ENCODE peak calls at places on chromosomes 2 and 18, in five cellular contexts. One of them, this sample, is unnamed.

GRCh38 chr2:200705305-200705985 is 106.3 kb upstream of the BZW1 start:
- DNase-seq in left cardiac atrium: no peak
- DNase-seq in H54: no peak
- DNase-seq in activated CD8-positive, alpha-beta memory T cell treated with anti-CD3 and anti-CD28 coated beads, Interleukin-2, amount 50 U/mL, for 4 hours: no peak
- DNase-seq in PC-9: no peak
- DNase-seq in this sample: no peak

GRCh38 chr2:167962436-167963226 is 284.8 kb downstream of the STK39 start:
- DNase-seq in left cardiac atrium: no peak
- DNase-seq in H54: no peak
- DNase-seq in activated CD8-positive, alpha-beta memory T cell treated with anti-CD3 and anti-CD28 coated beads, Interleukin-2, amount 50 U/mL, for 4 hours: no peak
- DNase-seq in PC-9: no peak
- DNase-seq in this sample: no peak

GRCh38 chr2:12397861-12398260 is 318.9 kb upstream of the TRIB2 start:
- DNase-seq in left cardiac atrium: no peak
- DNase-seq in H54: no peak
- DNase-seq in activated CD8-positive, alpha-beta memory T cell treated with anti-CD3 and anti-CD28 coated beads, Interleukin-2, amount 50 U/mL, for 4 hours: no peak
- DNase-seq in PC-9: no peak
- DNase-seq in this sample: no peak

GRCh38 chr18:32167980-32168379 is 21.9 kb upstream of the MEP1B start:
- DNase-seq in left cardiac atrium: no peak
- DNase-seq in H54: no peak
- DNase-seq in activated CD8-positive, alpha-beta memory T cell treated with anti-CD3 and anti-CD28 coated beads, Interleukin-2, amount 50 U/mL, for 4 hours: no peak
- DNase-seq in PC-9: no peak
- DNase-seq in this sample: no peak

GRCh38 chr2:10811552-10811951 is 1.0 kb downstream of the PDIA6 start:
- DNase-seq in left cardiac atrium: no peak
- DNase-seq in H54: no peak
- DNase-seq in activated CD8-positive, alpha-beta memory T cell treated with anti-CD3 and anti-CD28 coated beads, Interleukin-2, amount 50 U/mL, for 4 hours: no peak
- DNase-seq in PC-9: no peak
- DNase-seq in this sample: no peak

GRCh38 chr2:94762600-94762999 is 108.6 kb upstream of the TEKT4 start:
- DNase-seq in left cardiac atrium: no peak
- DNase-seq in H54: no peak
- DNase-seq in activated CD8-positive, alpha-beta memory T cell treated with anti-CD3 and anti-CD28 coated beads, Interleukin-2, amount 50 U/mL, for 4 hours: no peak
- DNase-seq in PC-9: peak; percentile 7
- DNase-seq in this sample: no peak

GRCh38 chr2:104844813-104845551 is 8.9 kb upstream of the POU3F3 start:
- DNase-seq in left cardiac atrium: no peak
- DNase-seq in H54: no peak
- DNase-seq in activated CD8-positive, alpha-beta memory T cell treated with anti-CD3 and anti-CD28 coated beads, Interleukin-2, amount 50 U/mL, for 4 hours: no peak
- DNase-seq in PC-9: no peak
- DNase-seq in this sample: no peak

GRCh38 chr18:67525328-67526110 is 9.0 kb upstream of the DSEL start:
- DNase-seq in left cardiac atrium: peak; percentile 46
- DNase-seq in H54: peak; percentile 30
- DNase-seq in activated CD8-positive, alpha-beta memory T cell treated with anti-CD3 and anti-CD28 coated beads, Interleukin-2, amount 50 U/mL, for 4 hours: no peak
- DNase-seq in PC-9: peak; percentile 66
- DNase-seq in this sample: peak; percentile 70

GRCh38 chr2:36951574-36951973 is 14.8 kb downstream of the STRN start:
- DNase-seq in left cardiac atrium: no peak
- DNase-seq in H54: peak; percentile 32
- DNase-seq in activated CD8-positive, alpha-beta memory T cell treated with anti-CD3 and anti-CD28 coated beads, Interleukin-2, amount 50 U/mL, for 4 hours: no peak
- DNase-seq in PC-9: no peak
- DNase-seq in this sample: peak; percentile 27

GRCh38 chr2:20196881-20197204 is 28.1 kb downstream of the SDC1 start:
- DNase-seq in left cardiac atrium: no peak
- DNase-seq in H54: no peak
- DNase-seq in activated CD8-positive, alpha-beta memory T cell treated with anti-CD3 and anti-CD28 coated beads, Interleukin-2, amount 50 U/mL, for 4 hours: no peak
- DNase-seq in PC-9: no peak
- DNase-seq in this sample: no peak

GRCh38 chr2:134232461-134232860 is 21.4 kb upstream of the MGAT5 start:
- DNase-seq in left cardiac atrium: no peak
- DNase-seq in H54: no peak
- DNase-seq in activated CD8-positive, alpha-beta memory T cell treated with anti-CD3 and anti-CD28 coated beads, Interleukin-2, amount 50 U/mL, for 4 hours: no peak
- DNase-seq in PC-9: no peak
- DNase-seq in this sample: no peak

GRCh38 chr2:177585234-177585863 is 192.8 kb downstream of the AGPS start:
- DNase-seq in left cardiac atrium: peak; percentile 33
- DNase-seq in H54: no peak
- DNase-seq in activated CD8-positive, alpha-beta memory T cell treated with anti-CD3 and anti-CD28 coated beads, Interleukin-2, amount 50 U/mL, for 4 hours: no peak
- DNase-seq in PC-9: no peak
- DNase-seq in this sample: no peak

GRCh38 chr2:137947714-137948336 is 16.4 kb upstream of the HNMT start:
- DNase-seq in left cardiac atrium: peak; percentile 82
- DNase-seq in H54: no peak
- DNase-seq in activated CD8-positive, alpha-beta memory T cell treated with anti-CD3 and anti-CD28 coated beads, Interleukin-2, amount 50 U/mL, for 4 hours: peak; percentile 29
- DNase-seq in PC-9: peak; percentile 59
- DNase-seq in this sample: peak; percentile 77

GRCh38 chr2:120601566-120601965 is 134.1 kb upstream of the GLI2 start:
- DNase-seq in left cardiac atrium: no peak
- DNase-seq in H54: no peak
- DNase-seq in activated CD8-positive, alpha-beta memory T cell treated with anti-CD3 and anti-CD28 coated beads, Interleukin-2, amount 50 U/mL, for 4 hours: no peak
- DNase-seq in PC-9: no peak
- DNase-seq in this sample: no peak

GRCh38 chr2:229921101-229921891 is 513 bp downstream of the TRIP12 start:
- DNase-seq in left cardiac atrium: peak; percentile 82
- DNase-seq in H54: peak; percentile 79
- DNase-seq in activated CD8-positive, alpha-beta memory T cell treated with anti-CD3 and anti-CD28 coated beads, Interleukin-2, amount 50 U/mL, for 4 hours: peak; percentile 67
- DNase-seq in PC-9: peak; percentile 65
- DNase-seq in this sample: peak; percentile 67

GRCh38 chr18:55592572-55592971 is 4.6 kb upstream of the TCF4 start:
- DNase-seq in left cardiac atrium: peak; percentile 27
- DNase-seq in H54: no peak
- DNase-seq in activated CD8-positive, alpha-beta memory T cell treated with anti-CD3 and anti-CD28 coated beads, Interleukin-2, amount 50 U/mL, for 4 hours: no peak
- DNase-seq in PC-9: no peak
- DNase-seq in this sample: no peak

GRCh38 chr2:120871016-120871635 is 135.5 kb downstream of the GLI2 start:
- DNase-seq in left cardiac atrium: no peak
- DNase-seq in H54: no peak
- DNase-seq in activated CD8-positive, alpha-beta memory T cell treated with anti-CD3 and anti-CD28 coated beads, Interleukin-2, amount 50 U/mL, for 4 hours: no peak
- DNase-seq in PC-9: no peak
- DNase-seq in this sample: no peak

GRCh38 chr18:3061581-3062416 is 48.9 kb upstream of the LPIN2 start:
- DNase-seq in left cardiac atrium: no peak
- DNase-seq in H54: no peak
- DNase-seq in activated CD8-positive, alpha-beta memory T cell treated with anti-CD3 and anti-CD28 coated beads, Interleukin-2, amount 50 U/mL, for 4 hours: no peak
- DNase-seq in PC-9: no peak
- DNase-seq in this sample: no peak

GRCh38 chr2:99476629-99477028 is 13.2 kb downstream of the REV1 start:
- DNase-seq in left cardiac atrium: peak; percentile 50
- DNase-seq in H54: no peak
- DNase-seq in activated CD8-positive, alpha-beta memory T cell treated with anti-CD3 and anti-CD28 coated beads, Interleukin-2, amount 50 U/mL, for 4 hours: no peak
- DNase-seq in PC-9: no peak
- DNase-seq in this sample: no peak

GRCh38 chr18:76621184-76621583 is 126.1 kb upstream of the ZNF516 start:
- DNase-seq in left cardiac atrium: no peak
- DNase-seq in H54: no peak
- DNase-seq in activated CD8-positive, alpha-beta memory T cell treated with anti-CD3 and anti-CD28 coated beads, Interleukin-2, amount 50 U/mL, for 4 hours: no peak
- DNase-seq in PC-9: no peak
- DNase-seq in this sample: no peak

GRCh38 chr2:124753842-124754241 is 728.8 kb downstream of the CNTNAP5 start:
- DNase-seq in left cardiac atrium: no peak
- DNase-seq in H54: no peak
- DNase-seq in activated CD8-positive, alpha-beta memory T cell treated with anti-CD3 and anti-CD28 coated beads, Interleukin-2, amount 50 U/mL, for 4 hours: no peak
- DNase-seq in PC-9: no peak
- DNase-seq in this sample: no peak

GRCh38 chr18:58335223-58335622 is 291.2 kb downstream of the NEDD4L start:
- DNase-seq in left cardiac atrium: no peak
- DNase-seq in H54: no peak
- DNase-seq in activated CD8-positive, alpha-beta memory T cell treated with anti-CD3 and anti-CD28 coated beads, Interleukin-2, amount 50 U/mL, for 4 hours: no peak
- DNase-seq in PC-9: no peak
- DNase-seq in this sample: no peak

GRCh38 chr2:27212626-27213471 is 781 bp upstream of the SLC5A6 start:
- DNase-seq in left cardiac atrium: no peak
- DNase-seq in H54: peak; percentile 26
- DNase-seq in activated CD8-positive, alpha-beta memory T cell treated with anti-CD3 and anti-CD28 coated beads, Interleukin-2, amount 50 U/mL, for 4 hours: no peak
- DNase-seq in PC-9: no peak
- DNase-seq in this sample: no peak

GRCh38 chr2:1648241-1649102 is 95.8 kb downstream of the PXDN start:
- DNase-seq in left cardiac atrium: no peak
- DNase-seq in H54: no peak
- DNase-seq in activated CD8-positive, alpha-beta memory T cell treated with anti-CD3 and anti-CD28 coated beads, Interleukin-2, amount 50 U/mL, for 4 hours: no peak
- DNase-seq in PC-9: no peak
- DNase-seq in this sample: no peak

GRCh38 chr2:201260302-201260800 is at the start of gene CASP8:
- DNase-seq in left cardiac atrium: peak; percentile 29
- DNase-seq in H54: no peak
- DNase-seq in activated CD8-positive, alpha-beta memory T cell treated with anti-CD3 and anti-CD28 coated beads, Interleukin-2, amount 50 U/mL, for 4 hours: peak; percentile 54
- DNase-seq in PC-9: peak; percentile 37
- DNase-seq in this sample: no peak

GRCh38 chr18:77405096-77405495 is 155.4 kb downstream of the GALR1 start:
- DNase-seq in left cardiac atrium: no peak
- DNase-seq in H54: no peak
- DNase-seq in activated CD8-positive, alpha-beta memory T cell treated with anti-CD3 and anti-CD28 coated beads, Interleukin-2, amount 50 U/mL, for 4 hours: no peak
- DNase-seq in PC-9: no peak
- DNase-seq in this sample: no peak

GRCh38 chr2:67840460-67841068 is 222.2 kb downstream of the C1D start:
- DNase-seq in left cardiac atrium: peak; percentile 66
- DNase-seq in H54: peak; percentile 34
- DNase-seq in activated CD8-positive, alpha-beta memory T cell treated with anti-CD3 and anti-CD28 coated beads, Interleukin-2, amount 50 U/mL, for 4 hours: no peak
- DNase-seq in PC-9: peak; percentile 65
- DNase-seq in this sample: peak; percentile 82

GRCh38 chr2:33047939-33048338 is 101.2 kb downstream of the LTBP1 start:
- DNase-seq in left cardiac atrium: no peak
- DNase-seq in H54: no peak
- DNase-seq in activated CD8-positive, alpha-beta memory T cell treated with anti-CD3 and anti-CD28 coated beads, Interleukin-2, amount 50 U/mL, for 4 hours: no peak
- DNase-seq in PC-9: no peak
- DNase-seq in this sample: no peak

GRCh38 chr2:186569906-186570305 is 19.9 kb upstream of the ITGAV start:
- DNase-seq in left cardiac atrium: no peak
- DNase-seq in H54: no peak
- DNase-seq in activated CD8-positive, alpha-beta memory T cell treated with anti-CD3 and anti-CD28 coated beads, Interleukin-2, amount 50 U/mL, for 4 hours: no peak
- DNase-seq in PC-9: no peak
- DNase-seq in this sample: no peak

GRCh38 chr2:166382-166781 is 97.5 kb downstream of the SH3YL1 start:
- DNase-seq in left cardiac atrium: no peak
- DNase-seq in H54: no peak
- DNase-seq in activated CD8-positive, alpha-beta memory T cell treated with anti-CD3 and anti-CD28 coated beads, Interleukin-2, amount 50 U/mL, for 4 hours: peak; percentile 38
- DNase-seq in PC-9: no peak
- DNase-seq in this sample: no peak

GRCh38 chr2:180507028-180507427 is 473.4 kb upstream of the UBE2E3 start:
- DNase-seq in left cardiac atrium: no peak
- DNase-seq in H54: no peak
- DNase-seq in activated CD8-positive, alpha-beta memory T cell treated with anti-CD3 and anti-CD28 coated beads, Interleukin-2, amount 50 U/mL, for 4 hours: no peak
- DNase-seq in PC-9: no peak
- DNase-seq in this sample: no peak

GRCh38 chr2:199458806-199459285 is 1.1 kb upstream of the SATB2 start:
- DNase-seq in left cardiac atrium: no peak
- DNase-seq in H54: no peak
- DNase-seq in activated CD8-positive, alpha-beta memory T cell treated with anti-CD3 and anti-CD28 coated beads, Interleukin-2, amount 50 U/mL, for 4 hours: no peak
- DNase-seq in PC-9: peak; percentile 50
- DNase-seq in this sample: peak; percentile 58

GRCh38 chr2:133431289-133431688 is 137.0 kb downstream of the NCKAP5 start:
- DNase-seq in left cardiac atrium: no peak
- DNase-seq in H54: no peak
- DNase-seq in activated CD8-positive, alpha-beta memory T cell treated with anti-CD3 and anti-CD28 coated beads, Interleukin-2, amount 50 U/mL, for 4 hours: no peak
- DNase-seq in PC-9: no peak
- DNase-seq in this sample: no peak

GRCh38 chr2:54866179-54866578 is 142.7 kb downstream of the EML6 start:
- DNase-seq in left cardiac atrium: no peak
- DNase-seq in H54: no peak
- DNase-seq in activated CD8-positive, alpha-beta memory T cell treated with anti-CD3 and anti-CD28 coated beads, Interleukin-2, amount 50 U/mL, for 4 hours: no peak
- DNase-seq in PC-9: no peak
- DNase-seq in this sample: no peak

GRCh38 chr18:68507781-68508180 is 207.1 kb downstream of the TMX3 start:
- DNase-seq in left cardiac atrium: no peak
- DNase-seq in H54: no peak
- DNase-seq in activated CD8-positive, alpha-beta memory T cell treated with anti-CD3 and anti-CD28 coated beads, Interleukin-2, amount 50 U/mL, for 4 hours: no peak
- DNase-seq in PC-9: no peak
- DNase-seq in this sample: no peak

GRCh38 chr2:162164802-162165201 is 12.8 kb upstream of the GCG start:
- DNase-seq in left cardiac atrium: no peak
- DNase-seq in H54: peak; percentile 15
- DNase-seq in activated CD8-positive, alpha-beta memory T cell treated with anti-CD3 and anti-CD28 coated beads, Interleukin-2, amount 50 U/mL, for 4 hours: no peak
- DNase-seq in PC-9: no peak
- DNase-seq in this sample: no peak

GRCh38 chr18:8813621-8814020 is 108.3 kb downstream of the MTCL1 start:
- DNase-seq in left cardiac atrium: no peak
- DNase-seq in H54: no peak
- DNase-seq in activated CD8-positive, alpha-beta memory T cell treated with anti-CD3 and anti-CD28 coated beads, Interleukin-2, amount 50 U/mL, for 4 hours: no peak
- DNase-seq in PC-9: no peak
- DNase-seq in this sample: no peak

GRCh38 chr18:37551846-37552245 is 13.8 kb downstream of the CELF4 start:
- DNase-seq in left cardiac atrium: no peak
- DNase-seq in H54: no peak
- DNase-seq in activated CD8-positive, alpha-beta memory T cell treated with anti-CD3 and anti-CD28 coated beads, Interleukin-2, amount 50 U/mL, for 4 hours: no peak
- DNase-seq in PC-9: no peak
- DNase-seq in this sample: no peak

GRCh38 chr2:112600634-112601033 is 16.2 kb downstream of the CHCHD5 start:
- DNase-seq in left cardiac atrium: no peak
- DNase-seq in H54: no peak
- DNase-seq in activated CD8-positive, alpha-beta memory T cell treated with anti-CD3 and anti-CD28 coated beads, Interleukin-2, amount 50 U/mL, for 4 hours: no peak
- DNase-seq in PC-9: no peak
- DNase-seq in this sample: no peak

This sample was measured in Calu3.